ENCODE peak calls at places on chromosomes 1 and 21, in six cellular contexts. D, Q, R, Z, K and M are unnamed samples.

GRCh38 chr1:236063919-236064673 is 794 bp downstream of the NID1 start:
- DNase-seq in K (peak), Z (peak), R (peak), D (no peak), Q (peak), M (no peak)

GRCh38 chr1:184650177-184650866 is 104.3 kb downstream of the EDEM3 start:
- DNase-seq in K (no peak), D (no peak), Q (no peak), R (no peak), Z (no peak), M (no peak)

GRCh38 chr1:93435443-93435842 is 12.5 kb upstream of the FNBP1L start:
- DNase-seq in Q (no peak), K (no peak), D (no peak), R (no peak), Z (no peak), M (no peak)

GRCh38 chr1:32336963-32337675 is 1.1 kb upstream of the MARCKSL1 start:
- DNase-seq in R (peak), K (peak), D (no peak), Z (peak), Q (no peak), M (no peak)

GRCh38 chr21:42073140-42074099 is 2.3 kb downstream of the UMODL1 start:
- DNase-seq in K (no peak), Z (peak), D (no peak), Q (no peak), R (no peak), M (no peak)

GRCh38 chr1:214380418-214380817 is 99.5 kb downstream of the SMYD2 start:
- DNase-seq in R (no peak), K (no peak), Q (no peak), D (no peak), Z (no peak), M (no peak)

GRCh38 chr1:25566730-25567341 is 23.4 kb downstream of the LDLRAP1 start:
- DNase-seq in Q (peak), D (peak), K (peak), R (peak), Z (no peak), M (peak)

GRCh38 chr1:64404202-64404601 is 65.7 kb upstream of the CACHD1 start:
- DNase-seq in D (no peak), Z (no peak), R (no peak), K (no peak), Q (no peak), M (no peak)

GRCh38 chr1:18657436-18658179 is 27.0 kb downstream of the PAX7 start:
- DNase-seq in Q (no peak), R (no peak), Z (no peak), K (no peak), D (no peak), M (no peak)

GRCh38 chr21:37200641-37201480 is 66.3 kb downstream of the VPS26C start:
- DNase-seq in Q (no peak), K (no peak), D (no peak), R (no peak), Z (no peak), M (no peak)

GRCh38 chr1:25520446-25521061 is 22.9 kb upstream of the LDLRAP1 start:
- DNase-seq in Z (peak), R (peak), Q (peak), D (no peak), K (peak), M (no peak)

GRCh38 chr1:10621906-10622305 is 147.2 kb downstream of the PEX14 start:
- DNase-seq in D (no peak), Z (no peak), R (no peak), K (no peak), Q (no peak), M (no peak)

GRCh38 chr1:38991638-38992449 is 768 bp downstream of the AKIRIN1 start:
- DNase-seq in D (no peak), K (no peak), Q (no peak), Z (peak), R (peak), M (no peak)

GRCh38 chr1:220787069-220787614 is 429 bp downstream of the MTARC1 start:
- DNase-seq in K (no peak), Z (no peak), D (no peak), R (no peak), Q (no peak), M (no peak)

GRCh38 chr1:167120899-167121298 is 27.0 kb downstream of the STYXL2 start:
- DNase-seq in R (no peak), K (no peak), Q (no peak), Z (no peak), D (no peak), M (no peak)

GRCh38 chr1:240500681-240501080 is 111.3 kb downstream of the GREM2 start:
- DNase-seq in Q (no peak), Z (no peak), R (no peak), K (no peak), D (no peak), M (no peak)

GRCh38 chr1:152162826-152163463 is 3.9 kb upstream of the RPTN start:
- DNase-seq in Q (peak), D (peak), K (peak), Z (no peak), R (peak), M (peak)

GRCh38 chr1:212727386-212728181 is 27.9 kb upstream of the BATF3 start:
- DNase-seq in Z (no peak), R (no peak), K (peak), Q (peak), D (no peak), M (peak)

GRCh38 chr1:6280761-6281451 is 20.0 kb upstream of the GPR153 start:
- DNase-seq in Q (no peak), R (no peak), D (no peak), K (no peak), Z (no peak), M (no peak)

GRCh38 chr1:152049291-152050073 is 12.7 kb upstream of the S100A11 start:
- DNase-seq in R (peak), Q (no peak), Z (no peak), D (no peak), K (peak), M (no peak)

GRCh38 chr1:109198043-109198695 is 15.5 kb upstream of the SARS1 start:
- DNase-seq in Q (peak), R (peak), K (peak), Z (no peak), D (peak), M (peak)

GRCh38 chr1:40395211-40396175 is 22.0 kb downstream of the SMAP2 start:
- DNase-seq in R (no peak), Z (no peak), D (no peak), Q (no peak), K (no peak), M (no peak)

GRCh38 chr1:11571906-11572616 is 82.2 kb downstream of the FBXO2 start:
- DNase-seq in R (no peak), Z (peak), Q (no peak), K (no peak), D (no peak), M (no peak)

GRCh38 chr1:221946768-221947167 is 204.9 kb upstream of the DUSP10 start:
- DNase-seq in R (no peak), Q (no peak), D (no peak), K (no peak), Z (no peak), M (no peak)

GRCh38 chr1:214719207-214719606 is 116.2 kb downstream of the CENPF start:
- DNase-seq in K (peak), D (no peak), Q (no peak), Z (no peak), R (peak), M (no peak)

GRCh38 chr21:45478115-45478801 is 64.0 kb downstream of the SLC19A1 start:
- DNase-seq in Z (peak), R (peak), Q (peak), K (peak), D (no peak), M (no peak)

GRCh38 chr1:187928288-187928687 is 1099.5 kb downstream of the PLA2G4A start:
- DNase-seq in Q (peak), Z (peak), R (peak), K (peak), D (no peak), M (no peak)

GRCh38 chr1:982765-983436 is 1.0 kb upstream of the PERM1 start:
- DNase-seq in Q (no peak), Z (no peak), K (no peak), R (no peak), D (no peak), M (no peak)

GRCh38 chr1:64745181-64745985 is 508 bp downstream of the RAVER2 start:
- DNase-seq in Q (peak), Z (no peak), D (no peak), R (peak), K (no peak), M (no peak)

GRCh38 chr1:112297536-112297935 is 98.5 kb upstream of the CTTNBP2NL start:
- DNase-seq in Z (no peak), Q (no peak), D (no peak), K (peak), R (peak), M (no peak)

GRCh38 chr1:232226197-232226681 is 403.7 kb downstream of the SIPA1L2 start:
- DNase-seq in Q (peak), K (peak), R (peak), D (peak), Z (peak), M (peak)

GRCh38 chr1:75275107-75275506 is 140.9 kb downstream of the LHX8 start:
- DNase-seq in D (no peak), Z (no peak), Q (no peak), R (no peak), K (no peak), M (no peak)

GRCh38 chr1:110242731-110243130 is 32.6 kb downstream of the KCNC4 start:
- DNase-seq in R (no peak), D (no peak), Q (no peak), K (no peak), Z (no peak), M (no peak)

GRCh38 chr1:25064465-25065238 is 134.6 kb upstream of the RUNX3 start:
- DNase-seq in Z (peak), K (no peak), D (no peak), Q (no peak), R (no peak), M (no peak)

GRCh38 chr1:36436820-36437219 is 13.4 kb downstream of the OSCP1 start:
- DNase-seq in K (peak), Q (peak), D (no peak), R (no peak), Z (peak), M (no peak)

GRCh38 chr1:39183503-39184353 is 20.8 kb upstream of the MACF1 start:
- DNase-seq in Z (peak), K (peak), R (peak), Q (peak), D (peak), M (no peak)

GRCh38 chr1:193062698-193063463 is 3.5 kb downstream of the RO60 start:
- DNase-seq in Z (no peak), K (no peak), Q (no peak), D (no peak), R (no peak), M (no peak)

GRCh38 chr1:114196992-114197907 is 43.6 kb upstream of the SYT6 start:
- DNase-seq in D (no peak), Q (no peak), R (no peak), K (no peak), Z (no peak), M (no peak)

DNA sequence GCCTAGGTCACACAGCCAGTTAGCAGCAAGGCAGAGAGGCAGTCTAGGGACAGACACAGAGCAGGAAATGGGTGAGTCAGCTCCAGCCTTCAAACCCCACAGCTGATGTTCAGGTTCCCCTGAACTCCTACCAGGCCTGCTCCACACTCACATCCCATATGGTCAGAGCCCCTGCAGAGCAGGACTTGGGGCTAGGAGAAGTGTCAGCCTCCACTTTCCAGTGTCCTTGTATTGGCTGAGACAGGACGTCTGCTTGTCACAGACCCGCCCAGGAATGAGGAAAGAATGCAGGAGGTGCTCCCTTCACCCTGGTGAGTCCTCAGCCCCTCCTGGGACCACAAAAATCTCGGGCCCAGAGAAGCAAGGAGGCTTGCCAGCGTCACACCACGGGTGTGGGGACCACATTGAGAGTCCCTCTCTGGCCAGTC is 92.5 kb downstream of the LACTBL1 start:
- DNase-seq in Z (no peak), Q (peak), K (peak), R (peak), D (no peak), M (peak)
- H3K4me3 ChIP-seq in Z (no peak), Q (no peak), K (no peak), R (no peak), D (no peak), M (no peak)

GRCh38 chr1:20291621-20292020 is 946 bp downstream of the VWA5B1 start:
- DNase-seq in R (no peak), Z (no peak), D (no peak), Q (no peak), K (no peak), M (no peak)
- H3K4me3 ChIP-seq in R (no peak), Z (no peak), D (no peak), Q (no peak), K (no peak), M (no peak)

GRCh38 chr1:106897976-106898375 is 158.5 kb upstream of the PRMT6 start:
- DNase-seq in Z (no peak), Q (no peak), D (no peak), K (no peak), R (no peak), M (no peak)
- H3K4me3 ChIP-seq in Z (no peak), Q (no peak), D (no peak), K (no peak), R (no peak), M (no peak)

DNA sequence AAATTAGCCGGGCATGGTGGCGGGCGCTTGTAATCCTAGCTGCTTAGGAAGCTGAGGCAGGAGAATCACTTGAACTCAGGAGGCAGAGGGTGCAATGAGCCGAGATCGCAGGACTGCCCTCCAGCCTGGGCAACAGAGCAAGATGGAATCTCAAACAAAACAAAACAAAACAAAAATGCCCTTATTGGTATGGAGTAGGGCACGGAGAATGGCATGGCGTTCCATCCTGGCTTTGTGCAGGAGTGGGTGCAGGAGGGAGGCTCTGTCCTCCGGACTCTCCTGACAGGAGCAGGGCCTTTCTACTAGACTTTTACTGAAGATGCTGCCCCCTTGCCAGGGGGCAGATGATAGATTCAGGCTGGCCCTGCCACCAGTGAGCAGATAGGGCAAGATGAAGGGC is 1.0 kb downstream of the TMEM61 start:
- DNase-seq in Q (no peak), Z (no peak), R (no peak), D (no peak), K (no peak), M (no peak)
- H3K4me3 ChIP-seq in Q (no peak), Z (no peak), R (no peak), D (no peak), K (no peak), M (no peak)

GRCh38 chr1:2049225-2049516 is 1.0 kb upstream of the PRKCZ start:
- DNase-seq in R (no peak), K (no peak), D (no peak), Q (no peak), Z (no peak), M (no peak)
- H3K4me3 ChIP-seq in R (no peak), K (no peak), D (no peak), Q (no peak), Z (no peak), M (no peak)

GRCh38 chr1:204706838-204707509 is 21.4 kb upstream of the LRRN2 start:
- DNase-seq in Q (no peak), Z (no peak), R (no peak), K (no peak), D (no peak), M (no peak)

GRCh38 chr1:204703826-204704612 is 18.5 kb upstream of the LRRN2 start:
- DNase-seq in Z (no peak), Q (no peak), R (no peak), K (no peak), D (no peak), M (no peak)

GRCh38 chr1:204704794-204705492 is 19.4 kb upstream of the LRRN2 start:
- DNase-seq in Q (no peak), K (no peak), R (no peak), Z (no peak), D (no peak), M (no peak)

GRCh38 chr1:204705888-204706837 is 20.6 kb upstream of the LRRN2 start:
- DNase-seq in Z (no peak), Q (no peak), R (no peak), D (no peak), K (no peak), M (no peak)

GRCh38 chr1:204705493-204705811 is 19.9 kb upstream of the LRRN2 start:
- DNase-seq in Q (no peak), K (no peak), D (no peak), R (no peak), Z (no peak), M (no peak)
- H3K4me3 ChIP-seq in Q (no peak), K (no peak), D (no peak), R (no peak), Z (no peak), M (no peak)

DNA sequence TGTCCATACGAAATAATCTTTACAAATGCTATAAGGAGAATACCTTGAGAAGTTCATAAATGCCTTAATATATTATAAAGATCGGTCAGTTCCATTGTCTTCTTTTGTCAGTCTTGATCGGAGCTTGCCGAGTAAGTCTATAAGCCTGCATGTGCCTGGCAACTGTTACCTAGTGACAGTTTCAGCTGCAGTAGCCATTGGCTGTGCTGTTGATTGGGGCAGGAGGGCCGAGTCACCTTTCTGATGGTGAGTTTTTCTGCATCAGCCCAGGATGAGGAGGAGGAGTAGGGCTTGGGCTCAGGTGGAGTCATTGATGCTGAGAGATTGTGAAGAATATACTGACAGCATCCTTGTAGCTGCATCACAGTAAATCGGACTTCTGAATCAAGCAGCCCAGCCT is 1.9 kb upstream of the GPR52 start:
- DNase-seq in R (no peak), D (no peak), K (no peak), Z (no peak), Q (no peak), M (no peak)
- H3K4me3 ChIP-seq in R (no peak), D (no peak), K (no peak), Z (no peak), Q (no peak), M (no peak)

DNA sequence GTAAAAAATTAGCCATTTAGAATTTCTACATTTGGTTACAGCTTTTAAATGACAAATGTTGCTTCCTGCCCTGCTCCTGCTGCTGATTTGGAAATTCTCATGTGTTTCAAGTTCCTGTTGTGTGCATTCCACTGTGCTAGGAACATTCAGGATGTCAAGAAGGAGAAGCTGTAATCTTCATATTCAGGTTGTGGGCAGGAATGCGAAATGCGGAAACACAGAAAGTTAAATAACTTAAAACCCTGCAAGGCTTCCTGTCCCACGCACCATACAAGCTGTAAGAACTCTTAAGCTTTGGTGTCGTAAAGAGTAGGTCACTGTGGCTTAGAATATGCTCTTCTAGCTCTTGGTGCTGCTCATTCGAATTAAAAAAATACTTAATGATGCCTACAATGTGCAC is 52.6 kb downstream of the S100B start:
- DNase-seq in Z (no peak), K (no peak), R (no peak), Q (no peak), D (no peak), M (no peak)
- H3K4me3 ChIP-seq in Z (no peak), K (no peak), R (no peak), Q (no peak), D (no peak), M (no peak)

GRCh38 chr21:38771536-38771935 is 34.2 kb upstream of the ETS2 start:
- DNase-seq in D (no peak), Q (no peak), R (peak), K (peak), Z (no peak), M (no peak)

GRCh38 chr21:38774586-38775285 is 31.0 kb upstream of the ETS2 start:
- DNase-seq in K (no peak), R (no peak), Q (no peak), Z (no peak), D (no peak), M (no peak)

GRCh38 chr21:38774152-38774551 is 31.6 kb upstream of the ETS2 start:
- DNase-seq in Z (no peak), K (no peak), D (no peak), R (peak), Q (no peak), M (no peak)

GRCh38 chr21:38775733-38776132 is 30.0 kb upstream of the ETS2 start:
- DNase-seq in D (no peak), K (no peak), Q (no peak), R (no peak), Z (no peak), M (no peak)

DNA sequence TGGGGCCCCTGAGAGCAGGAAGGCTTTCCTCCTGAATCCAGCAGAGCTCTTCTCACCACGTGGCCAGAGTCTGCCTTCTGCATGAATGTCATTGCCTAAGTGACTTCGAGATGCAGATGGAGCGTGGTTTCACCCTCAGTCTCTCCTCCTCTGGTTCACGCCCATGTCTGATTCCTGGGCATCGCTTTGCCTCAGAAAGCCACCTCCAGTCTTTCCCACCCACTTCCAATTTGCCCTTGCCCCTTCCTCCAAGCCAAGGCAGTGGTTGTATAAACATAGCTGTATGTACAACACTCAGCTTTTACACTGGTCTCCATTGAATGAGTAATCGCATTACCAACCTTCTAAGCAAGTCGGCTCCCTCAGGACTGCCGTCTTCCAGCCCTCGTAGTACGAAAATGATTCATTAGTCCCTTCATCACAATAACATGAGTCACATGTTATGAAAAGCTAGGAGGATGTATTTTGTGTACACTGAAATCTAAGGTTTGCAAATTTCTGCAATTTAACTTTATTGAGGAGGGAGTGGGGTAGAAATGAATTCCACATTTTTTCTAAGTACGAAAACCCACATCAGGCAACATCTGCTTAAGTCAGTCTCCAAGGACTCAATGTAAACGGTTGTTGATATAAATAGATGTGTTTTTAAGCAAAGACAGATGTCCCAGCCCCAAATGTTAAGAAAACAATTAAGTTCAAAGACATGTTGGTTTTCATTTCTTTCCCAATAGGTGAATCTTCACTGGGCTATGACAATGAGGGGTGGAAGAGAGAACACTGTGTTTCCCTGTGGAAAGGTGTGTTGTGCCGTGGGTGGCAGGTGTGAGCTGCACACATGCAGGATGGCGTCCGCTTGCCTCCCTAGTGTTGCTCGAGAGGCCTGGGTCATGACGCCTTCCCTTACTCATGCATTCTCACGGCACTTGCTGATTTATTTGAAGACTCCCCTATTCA is 32.3 kb upstream of the ETS2 start:
- DNase-seq in R (peak), D (peak), K (peak), Z (peak), Q (peak), M (peak)
- H3K4me3 ChIP-seq in R (no peak), D (no peak), K (no peak), Z (no peak), Q (no peak), M (no peak)